ENCODE peak calls at places on chromosomes 7 and 10, in nine cellular contexts. H, L, S, R, C, I, T, F and J are unnamed samples.

GRCh38 chr7:99926351-99926750 is 3.1 kb downstream of the GJC3 start:
- DNase-seq in H (no peak), L (no peak), S (no peak), R (no peak), C (no peak), I (no peak), T (no peak), F (no peak), J (no peak)

GRCh38 chr10:102452672-102453340 is 1.5 kb upstream of the C10orf95 start:
- DNase-seq in H (no peak), L (peak; percentile 68), S (no peak), R (peak; percentile 71), C (peak; percentile 79), I (no peak), T (no peak), F (peak; percentile 62), J (no peak)

GRCh38 chr7:159118220-159118595 is 26.5 kb downstream of the VIPR2 start:
- DNase-seq in H (no peak), L (no peak), S (peak; percentile 20), R (no peak), C (no peak), I (no peak), T (no peak), F (no peak), J (no peak)

GRCh38 chr10:20147679-20148078 is 331.4 kb downstream of the PLXDC2 start:
- DNase-seq in H (no peak), L (no peak), S (no peak), R (no peak), C (no peak), I (no peak), T (no peak), F (no peak), J (no peak)

GRCh38 chr7:36175872-36176271 is 22.8 kb downstream of the EEPD1 start:
- DNase-seq in H (no peak), L (peak; percentile 42), S (peak; percentile 87), R (peak; percentile 76), C (no peak), I (no peak), T (no peak), F (peak; percentile 50), J (no peak)

GRCh38 chr7:7157887-7158271 is 24.5 kb upstream of the C1GALT1 start:
- DNase-seq in H (no peak), L (no peak), S (no peak), R (no peak), C (peak; percentile 85), I (no peak), T (no peak), F (no peak), J (no peak)

GRCh38 chr7:92071032-92071431 is 63.2 kb downstream of the CYP51A1 start:
- DNase-seq in H (no peak), L (peak; percentile 61), S (no peak), R (no peak), C (no peak), I (no peak), T (no peak), F (no peak), J (no peak)

GRCh38 chr7:2097492-2097891 is 135.3 kb downstream of the MAD1L1 start:
- DNase-seq in H (no peak), L (no peak), S (no peak), R (no peak), C (no peak), I (no peak), T (no peak), F (no peak), J (no peak)

GRCh38 chr10:25934673-25935139 is 677 bp downstream of the MYO3A start:
- DNase-seq in H (no peak), L (no peak), S (no peak), R (no peak), C (no peak), I (peak; percentile 30), T (no peak), F (no peak), J (no peak)

GRCh38 chr7:2802504-2803341 is 41.4 kb downstream of the GNA12 start:
- DNase-seq in H (peak; percentile 64), L (no peak), S (peak; percentile 23), R (no peak), C (peak; percentile 71), I (no peak), T (no peak), F (peak; percentile 67), J (peak; percentile 88)

GRCh38 chr10:1044964-1045363 is 4.0 kb downstream of the IDI1 start:
- DNase-seq in H (no peak), L (no peak), S (no peak), R (no peak), C (no peak), I (no peak), T (no peak), F (no peak), J (no peak)

GRCh38 chr10:97810476-97810875 is 38.7 kb upstream of the SFRP5 start:
- DNase-seq in H (no peak), L (no peak), S (no peak), R (no peak), C (peak; percentile 17), I (no peak), T (no peak), F (no peak), J (no peak)

GRCh38 chr10:104548090-104548489 is 93.0 kb upstream of the SORCS3 start:
- DNase-seq in H (peak; percentile 12), L (peak; percentile 18), S (no peak), R (no peak), C (peak; percentile 19), I (no peak), T (no peak), F (no peak), J (no peak)

GRCh38 chr7:151236406-151236805 is 4.1 kb downstream of the CHPF2 start:
- DNase-seq in H (no peak), L (no peak), S (peak; percentile 56), R (peak; percentile 25), C (no peak), I (no peak), T (no peak), F (no peak), J (no peak)

GRCh38 chr7:112272921-112273561 is 66.5 kb downstream of the ZNF277 start:
- DNase-seq in H (no peak), L (peak; percentile 14), S (no peak), R (peak; percentile 53), C (peak; percentile 13), I (peak; percentile 35), T (no peak), F (peak; percentile 27), J (no peak)

GRCh38 chr7:112267944-112268691 is 61.6 kb downstream of the ZNF277 start:
- DNase-seq in H (no peak), L (no peak), S (no peak), R (no peak), C (no peak), I (no peak), T (no peak), F (no peak), J (peak; percentile 68)

GRCh38 chr7:112266595-112267270 is 60.2 kb downstream of the ZNF277 start:
- DNase-seq in H (no peak), L (no peak), S (no peak), R (no peak), C (peak; percentile 67), I (no peak), T (no peak), F (no peak), J (no peak)

GRCh38 chr7:112266141-112266540 is 59.6 kb downstream of the ZNF277 start:
- DNase-seq in H (no peak), L (no peak), S (no peak), R (no peak), C (no peak), I (no peak), T (no peak), F (no peak), J (no peak)

GRCh38 chr7:112271162-112271561 is 64.7 kb downstream of the ZNF277 start:
- DNase-seq in H (no peak), L (no peak), S (no peak), R (no peak), C (no peak), I (no peak), T (no peak), F (no peak), J (no peak)
- TF ChIP-seq CTCF in H (no peak), L (no peak), S (no peak), R (no peak), C (no peak), I (no peak), T (no peak), F (no peak), J (no peak)

DNA sequence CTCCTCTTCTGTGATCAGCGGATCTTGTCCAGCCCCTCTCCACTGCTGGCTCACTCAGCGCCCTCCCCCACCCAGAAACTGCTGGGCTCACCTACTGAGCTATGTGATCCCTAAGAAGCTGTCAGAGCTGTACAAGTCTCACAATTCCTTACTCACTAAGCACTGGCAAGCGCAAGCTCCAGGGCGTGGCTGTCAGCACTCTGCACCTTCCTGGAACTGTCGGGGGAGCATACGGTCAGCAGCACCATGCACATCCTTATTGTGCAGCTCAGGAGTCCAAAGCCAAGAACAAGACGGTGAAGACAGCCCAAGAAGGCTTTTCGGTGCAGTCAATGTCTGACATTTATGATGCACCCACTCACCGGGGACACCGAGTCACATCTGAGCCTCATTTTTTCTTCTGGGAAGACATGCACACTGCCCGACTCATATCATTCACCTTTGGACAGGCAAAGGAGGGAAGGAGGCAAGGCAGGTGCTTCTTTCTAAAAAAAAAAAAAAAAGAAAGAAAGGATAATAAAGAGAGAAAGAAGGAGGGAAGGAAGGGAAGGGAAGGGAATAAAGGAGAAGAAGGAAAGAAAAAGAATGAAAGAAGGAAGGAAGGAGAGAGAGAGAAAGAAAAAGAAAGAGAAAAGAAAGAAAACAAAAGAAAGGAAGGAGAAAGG is 56.3 kb downstream of the ASB13 start:
- DNase-seq in H (peak; percentile 46), L (no peak), S (no peak), R (peak; percentile 48), C (no peak), I (peak; percentile 89), T (no peak), F (no peak), J (no peak)
- H3K4me3 ChIP-seq in H (no peak overlapping the region), L (no peak overlapping the region), S (no peak overlapping the region), R (no peak overlapping the region), C (no peak overlapping the region), I (no peak overlapping the region), T (no peak overlapping the region), F (no peak overlapping the region), J (no peak overlapping the region)

DNA sequence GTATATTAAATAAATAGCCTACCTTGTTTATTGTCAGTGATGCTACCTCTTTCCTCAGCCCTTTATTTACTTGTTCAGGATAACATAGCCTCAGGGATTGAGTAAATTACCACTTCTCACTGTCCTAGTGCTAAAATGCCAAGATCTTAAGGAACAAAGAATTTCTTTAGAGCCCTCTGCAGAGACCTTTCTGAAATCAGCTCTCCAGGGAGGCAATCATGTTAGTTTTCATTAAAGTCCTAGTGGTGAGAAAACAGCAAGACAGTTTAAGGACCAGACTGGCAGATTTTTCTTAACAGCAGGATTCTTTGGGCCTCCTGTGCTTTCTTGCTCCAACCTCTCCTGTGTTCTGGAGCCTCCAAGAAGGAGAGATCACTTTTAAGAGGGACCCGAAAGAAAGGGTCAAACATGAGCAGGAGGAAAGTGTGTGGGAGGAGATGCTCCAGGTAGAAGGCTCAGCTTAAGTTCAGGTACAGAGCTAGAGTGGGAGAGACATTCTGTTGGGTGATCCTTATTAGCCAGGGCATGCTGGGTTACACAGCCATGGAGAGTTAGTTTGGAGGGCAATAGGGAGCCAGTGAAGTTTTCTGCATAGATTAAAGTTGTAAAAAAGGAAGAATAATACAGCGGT is 1.2 kb upstream of the PLCE1 start:
- DNase-seq in H (no peak), L (no peak), S (no peak), R (no peak), C (peak; percentile 21), I (no peak), T (no peak), F (no peak), J (no peak)
- TF ChIP-seq CTCF in H (peak; percentile 18), L (no peak), S (no peak), R (no peak), C (peak; percentile 28), I (no peak), T (peak; percentile 7), F (no peak), J (no peak)

GRCh38 chr7:71486856-71487628 is 355.1 kb downstream of the GALNT17 start:
- DNase-seq in H (no peak), L (no peak), S (no peak), R (no peak), C (peak; percentile 45), I (no peak), T (no peak), F (no peak), J (no peak)
- H3K4me3 ChIP-seq in H (no peak overlapping the region), L (no peak overlapping the region), S (no peak overlapping the region), R (no peak overlapping the region), C (no peak overlapping the region), I (no peak overlapping the region), T (no peak overlapping the region), F (no peak overlapping the region), J (no peak overlapping the region)